ENCODE peak calls at places on chromosomes 4 and X, in four cellular contexts. F is A549; G is uterus; Q is CD4-positive, alpha-beta T cell. O is an unnamed sample.
A peak's percentile ranks its signal among the peaks of the same experiment; 100 is the strongest.

GRCh38 chr4:163941221-163941865 is 446.9 kb downstream of the TMA16 start:
- DNase-seq in F (no peak), G (no peak), Q (no peak), O (no peak)

GRCh38 chr4:83890816-83891215 is 354.9 kb downstream of the GPAT3 start:
- DNase-seq in F (no peak), G (no peak), Q (no peak), O (no peak)

GRCh38 chrX:10971759-10972158 is 139.4 kb upstream of the HCCS start:
- DNase-seq in F (no peak), G (no peak), Q (no peak), O (no peak)

GRCh38 chrX:71222929-71223328 is at the start of gene GJB1:
- DNase-seq in F (no peak), G (no peak), Q (no peak), O (no peak)

GRCh38 chr4:184473265-184473514 is 1.2 kb downstream of the IRF2 start:
- DNase-seq in F (no peak), G (no peak), Q (no peak), O (no peak)

GRCh38 chr4:86557526-86557925 is 36.6 kb upstream of the PTPN13 start:
- DNase-seq in F (no peak), G (no peak), Q (no peak), O (peak; percentile 22)

GRCh38 chr4:118816538-118817177 is 19.3 kb downstream of the SEC24D start:
- DNase-seq in F (no peak), G (no peak), Q (no peak), O (no peak)

GRCh38 chr4:85901500-85901899 is 426.6 kb downstream of the ARHGAP24 start:
- DNase-seq in F (peak; percentile 40), G (no peak), Q (no peak), O (no peak)

GRCh38 chr4:181418491-181418890 is 824.7 kb upstream of the TENM3 start:
- DNase-seq in F (no peak), G (no peak), Q (no peak), O (no peak)

GRCh38 chr4:168712316-168712855 is 215.5 kb downstream of the PALLD start:
- DNase-seq in F (no peak), G (no peak), Q (no peak), O (no peak)

GRCh38 chr4:105145913-105146285 is 777 bp upstream of the TET2 start:
- DNase-seq in F (no peak), G (peak; percentile 24), Q (no peak), O (no peak)

GRCh38 chr4:865121-865465 is 39.2 kb upstream of the CPLX1 start:
- DNase-seq in F (no peak), G (no peak), Q (no peak), O (no peak)

GRCh38 chr4:108890491-108890890 is 127.6 kb upstream of the ETNPPL start:
- DNase-seq in F (no peak), G (no peak), Q (no peak), O (no peak)

GRCh38 chrX:150983526-150984163 is 510 bp downstream of the HMGB3 start:
- DNase-seq in F (no peak), G (no peak), Q (no peak), O (peak; percentile 39)

GRCh38 chrX:526295-527224 is 104.0 kb upstream of the SHOX start:
- DNase-seq in F (peak; percentile 92), G (no peak), Q (no peak), O (no peak)

GRCh38 chrX:53089224-53089842 is 4.6 kb upstream of the KANTR start:
- DNase-seq in F (peak; percentile 64), G (peak; percentile 56), Q (peak; percentile 37), O (peak; percentile 70)

GRCh38 chrX:22033818-22034217 is 1.7 kb downstream of the PHEX start:
- DNase-seq in F (no peak), G (no peak), Q (no peak), O (no peak)

GRCh38 chrX:150966235-150966634 is 16.9 kb upstream of the HMGB3 start:
- DNase-seq in F (no peak), G (no peak), Q (no peak), O (no peak)

GRCh38 chr4:107791902-107792301 is 32.8 kb upstream of the SGMS2 start:
- DNase-seq in F (no peak), G (no peak), Q (no peak), O (no peak)

GRCh38 chrX:103175944-103176753 is 38.8 kb upstream of the BEX4 start:
- DNase-seq in F (peak; percentile 39), G (peak; percentile 28), Q (peak; percentile 37), O (peak; percentile 60)

GRCh38 chr4:40194602-40195161 is 2.1 kb upstream of the RHOH start:
- DNase-seq in F (no peak), G (no peak), Q (no peak), O (no peak)

GRCh38 chr4:4578981-4579380 is 37.1 kb upstream of the STX18 start:
- DNase-seq in F (no peak), G (no peak), Q (no peak), O (no peak)

GRCh38 chr4:82797048-82797590 is 1.5 kb downstream of the SCD5 start:
- DNase-seq in F (no peak), G (no peak), Q (no peak), O (peak; percentile 26)

GRCh38 chr4:68985442-68985841 is 33.8 kb upstream of the UGT2A3 start:
- DNase-seq in F (no peak), G (no peak), Q (no peak), O (no peak)

GRCh38 chrX:15973941-15974340 is 119.3 kb upstream of the AP1S2 start:
- DNase-seq in F (no peak), G (no peak), Q (no peak), O (no peak)

GRCh38 chr4:158020734-158021346 is 152.0 kb downstream of the GASK1B start:
- DNase-seq in F (peak; percentile 51), G (no peak), Q (no peak), O (no peak)

GRCh38 chr4:124329134-124329533 is 383.4 kb downstream of the ANKRD50 start:
- DNase-seq in F (no peak), G (no peak), Q (no peak), O (no peak)

GRCh38 chrX:110418220-110418856 is 59.7 kb downstream of the RTL9 start:
- DNase-seq in F (peak; percentile 49), G (peak; percentile 36), Q (no peak), O (peak; percentile 23)
- TF ChIP-seq CTCF in F (no peak), G (peak; percentile 35), Q (no peak), O (peak; percentile 42)

DNA sequence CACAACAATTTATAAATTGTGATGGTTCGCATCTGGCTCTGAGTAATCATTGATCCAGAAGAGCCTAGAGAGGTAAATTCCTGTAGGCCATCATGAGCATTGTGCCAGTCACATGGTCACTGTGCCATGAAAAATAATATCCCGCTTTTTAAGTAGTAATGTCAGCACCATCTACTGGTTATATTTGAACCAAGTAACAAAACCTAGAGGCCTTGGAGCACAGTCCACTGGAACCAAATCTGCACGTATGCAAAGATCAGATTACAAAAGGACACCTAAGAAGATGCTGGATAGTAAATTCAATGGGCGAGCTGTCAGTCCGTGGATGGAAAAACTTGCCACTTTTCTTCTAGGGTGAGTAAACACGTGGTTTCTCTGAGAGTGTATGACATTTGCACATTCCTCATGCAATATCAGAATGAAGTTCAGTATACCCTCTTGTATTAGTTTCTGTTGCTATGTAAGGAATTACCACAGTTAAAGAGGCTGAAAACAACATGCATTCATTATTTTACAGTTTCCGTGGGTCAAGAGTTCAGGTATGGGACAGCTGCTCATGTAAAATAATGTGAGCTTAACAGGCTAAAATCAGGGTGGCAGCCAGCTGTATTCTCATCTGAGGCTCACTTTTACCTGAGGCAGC is 26.9 kb downstream of the FAM114A1 start:
- DNase-seq in F (peak; percentile 26), G (no peak), Q (no peak), O (no peak)
- TF ChIP-seq CTCF in F (no peak), G (no peak), Q (no peak), O (no peak)

DNA sequence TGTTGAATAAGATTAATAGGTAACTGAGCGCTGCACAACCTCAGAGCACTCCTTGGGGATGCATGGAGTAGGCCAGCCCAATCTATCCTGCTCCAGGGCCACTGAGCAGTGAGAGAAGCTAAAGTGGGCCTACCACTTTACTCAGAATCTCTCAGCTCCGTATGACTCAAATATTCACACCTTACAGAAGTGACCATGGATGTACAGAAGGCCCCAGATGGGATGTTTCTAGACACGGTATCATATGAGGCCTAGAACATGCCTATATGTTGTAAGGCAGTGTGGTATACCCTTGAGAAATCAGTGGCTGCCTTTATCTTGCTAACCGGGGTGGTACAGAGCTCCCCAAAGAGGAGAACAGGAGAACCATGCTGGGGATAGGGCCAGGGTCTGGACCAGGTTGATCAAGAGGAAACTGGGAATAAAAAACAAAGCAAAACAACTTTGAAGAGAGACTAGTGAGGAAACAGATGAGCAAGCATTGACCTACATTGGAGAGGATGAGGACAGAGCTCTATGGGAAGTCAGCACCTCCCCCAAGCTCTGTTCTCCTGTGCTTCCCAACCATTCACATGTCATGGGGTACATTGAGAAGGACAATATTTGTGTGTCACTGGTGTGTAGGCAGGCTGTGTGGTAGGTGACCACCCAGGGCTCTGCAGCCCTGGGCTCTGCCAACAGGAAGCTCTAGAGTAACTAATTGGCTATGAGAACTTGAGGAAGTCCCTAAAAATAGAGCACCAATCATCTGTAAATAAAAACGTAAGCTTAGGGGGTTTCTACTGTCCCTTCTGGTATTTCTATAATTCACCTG is 31.4 kb downstream of the HOPX start:
- DNase-seq in F (no peak), G (no peak), Q (no peak), O (no peak)
- TF ChIP-seq CTCF in F (no peak), G (no peak), Q (no peak), O (no peak)

GRCh38 chr4:10161840-10162239 is 45.2 kb upstream of the WDR1 start:
- DNase-seq in F (no peak), G (no peak), Q (peak; percentile 22), O (no peak)
- TF ChIP-seq CTCF in F (no peak), G (no peak), Q (no peak), O (no peak)

GRCh38 chr4:122151982-122152698 is at the start of gene BLTP1:
- DNase-seq in F (peak; percentile 79), G (peak; percentile 88), Q (peak; percentile 73), O (peak; percentile 94)
- TF ChIP-seq CTCF in F (no peak), G (no peak), Q (no peak), O (no peak)

O was measured in GM13977.